ENCODE peak calls at places on chromosomes 12 and 14, in five cellular contexts. G is CD8-positive, alpha-beta T cell; J is hepatocyte; E is breast epithelium; X is astrocyte. H is an unnamed sample.

GRCh38 chr12:82082476-82082875 is 275.7 kb downstream of the CCDC59 start:
- DNase-seq in G (no peak), X (no peak), E (no peak), J (no peak), H (no peak)

GRCh38 chr14:95218472-95219193 is 61.3 kb upstream of the DICER1 start:
- DNase-seq in E (no peak), X (no peak), G (no peak), J (no peak), H (no peak)

GRCh38 chr12:128771681-128772080 is 52.1 kb downstream of the SLC15A4 start:
- DNase-seq in G (no peak), X (no peak), J (no peak), E (no peak), H (no peak)

GRCh38 chr12:45517360-45517759 is 212.1 kb upstream of the ARID2 start:
- DNase-seq in X (no peak), G (no peak), J (no peak), E (no peak), H (no peak)

GRCh38 chr12:117750657-117751056 is 218.1 kb downstream of the KSR2 start:
- DNase-seq in E (no peak), G (no peak), X (no peak), J (no peak), H (no peak)

GRCh38 chr12:110993425-110993824 is 73.0 kb upstream of the MYL2 start:
- DNase-seq in E (no peak), J (no peak), G (no peak), X (no peak), H (no peak)

GRCh38 chr14:103194256-103195045 is 71.2 kb downstream of the TNFAIP2 start:
- DNase-seq in E (no peak), X (peak; percentile 63), G (no peak), J (no peak), H (no peak)

GRCh38 chr14:97379091-97379531 is 581.9 kb downstream of the VRK1 start:
- DNase-seq in G (peak; percentile 48), E (no peak), X (no peak), J (no peak), H (peak; percentile 1)

GRCh38 chr14:82710257-82710841 is 1176.7 kb upstream of the SEL1L start:
- DNase-seq in J (peak; percentile 81), E (peak; percentile 59), G (no peak), X (peak; percentile 6), H (no peak)

GRCh38 chr12:26273811-26274210 is 78.4 kb downstream of the SSPN start:
- DNase-seq in J (no peak), X (no peak), E (no peak), G (no peak), H (no peak)

GRCh38 chr12:50085615-50085928 is 430 bp downstream of the SMARCD1 start:
- DNase-seq in J (no peak), G (no peak), E (no peak), X (no peak), H (no peak)

GRCh38 chr14:99950191-99950590 is 115.0 kb upstream of the EVL start:
- DNase-seq in J (no peak), E (no peak), X (peak; percentile 7), G (no peak), H (no peak)

GRCh38 chr14:85617799-85618198 is 87.9 kb downstream of the FLRT2 start:
- DNase-seq in J (no peak), X (no peak), G (no peak), E (no peak), H (no peak)

GRCh38 chr14:55052259-55052930 is 948 bp downstream of the MAPK1IP1L start:
- DNase-seq in J (peak; percentile 23), E (no peak), G (no peak), X (peak; percentile 40), H (no peak)

GRCh38 chr12:40099423-40099853 is 6.4 kb downstream of the SLC2A13 start:
- DNase-seq in G (no peak), X (no peak), E (no peak), J (peak; percentile 69), H (no peak)

GRCh38 chr12:2057041-2057792 is 4.4 kb downstream of the CACNA1C start:
- DNase-seq in E (no peak), G (no peak), X (no peak), J (peak; percentile 79), H (no peak)

GRCh38 chr14:89613260-89614008 is 196.4 kb upstream of the FOXN3 start:
- DNase-seq in J (no peak), E (no peak), G (no peak), X (no peak), H (no peak)

GRCh38 chr12:80761818-80762217 is 45.1 kb downstream of the MYF5 start:
- DNase-seq in J (peak; percentile 23), G (no peak), X (no peak), E (no peak), H (no peak)
- H3K27ac ChIP-seq in J (no peak overlapping the region), G (no peak overlapping the region), X (no peak overlapping the region), E (no peak overlapping the region), H (no peak overlapping the region)

GRCh38 chr14:21194597-21194996 is 38.7 kb upstream of the OR5AU1 start:
- DNase-seq in J (no peak), E (no peak), G (no peak), X (no peak), H (no peak)

GRCh38 chr14:21191261-21191808 is 35.5 kb upstream of the OR5AU1 start:
- DNase-seq in G (no peak), E (no peak), J (no peak), X (no peak), H (no peak)

GRCh38 chr14:21192447-21192822 is 36.6 kb upstream of the OR5AU1 start:
- DNase-seq in X (no peak), G (no peak), E (no peak), J (no peak), H (no peak)

GRCh38 chr14:21191809-21192446 is 36.1 kb upstream of the OR5AU1 start:
- DNase-seq in E (peak; percentile 59), G (peak; percentile 62), J (peak; percentile 82), X (no peak), H (peak; percentile 48)

GRCh38 chr14:21192875-21193535 is 37.1 kb upstream of the OR5AU1 start:
- DNase-seq in G (no peak), E (no peak), X (peak; percentile 27), J (no peak), H (no peak)
- H3K4me1 ChIP-seq in G (peaks cover 6% of the 10 kb centered on the region), E (no peaks in the 10 kb centered on the region), X (no peaks in the 10 kb centered on the region), J (no peaks in the 10 kb centered on the region), H (peaks cover 6% of the 10 kb centered on the region)

DNA sequence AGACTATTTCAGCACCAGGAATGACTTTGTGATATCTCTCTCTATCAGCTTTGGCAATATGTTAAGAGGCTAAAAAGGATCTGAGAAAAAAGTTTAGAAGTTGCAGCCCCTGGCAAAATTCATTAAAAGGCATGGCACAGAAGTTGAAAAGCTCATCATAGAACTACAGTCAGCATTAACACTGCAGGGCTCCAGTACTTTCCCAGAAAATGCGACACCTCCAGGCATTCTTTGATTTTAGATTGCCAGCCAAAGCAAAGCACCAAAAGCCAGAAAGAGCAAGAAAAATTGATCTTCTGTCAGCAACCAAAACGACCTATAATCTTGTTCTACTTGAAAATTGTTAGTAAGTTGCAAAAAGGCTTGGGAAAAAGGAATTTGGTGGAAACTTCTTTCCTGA is 713.5 kb downstream of the FSCB start:
- DNase-seq in E (no peak), J (no peak), X (no peak), G (no peak), H (no peak)
- H3K27me3 ChIP-seq in E (no peaks in the 10 kb centered on the region), J (no peaks in the 10 kb centered on the region), X (no peaks in the 10 kb centered on the region), G (no peaks in the 10 kb centered on the region), H (no peaks in the 10 kb centered on the region)

GRCh38 chr14:76531085-76531484 is 155.1 kb downstream of the ESRRB start:
- DNase-seq in X (no peak), G (no peak), J (no peak), E (no peak), H (no peak)

GRCh38 chr14:76531821-76532318 is 155.9 kb downstream of the ESRRB start:
- DNase-seq in E (no peak), J (no peak), G (no peak), X (no peak), H (no peak)
- H3K27ac ChIP-seq in E (no peak overlapping the region), J (no peak overlapping the region), G (no peak overlapping the region), X (no peak overlapping the region), H (no peak overlapping the region)

DNA sequence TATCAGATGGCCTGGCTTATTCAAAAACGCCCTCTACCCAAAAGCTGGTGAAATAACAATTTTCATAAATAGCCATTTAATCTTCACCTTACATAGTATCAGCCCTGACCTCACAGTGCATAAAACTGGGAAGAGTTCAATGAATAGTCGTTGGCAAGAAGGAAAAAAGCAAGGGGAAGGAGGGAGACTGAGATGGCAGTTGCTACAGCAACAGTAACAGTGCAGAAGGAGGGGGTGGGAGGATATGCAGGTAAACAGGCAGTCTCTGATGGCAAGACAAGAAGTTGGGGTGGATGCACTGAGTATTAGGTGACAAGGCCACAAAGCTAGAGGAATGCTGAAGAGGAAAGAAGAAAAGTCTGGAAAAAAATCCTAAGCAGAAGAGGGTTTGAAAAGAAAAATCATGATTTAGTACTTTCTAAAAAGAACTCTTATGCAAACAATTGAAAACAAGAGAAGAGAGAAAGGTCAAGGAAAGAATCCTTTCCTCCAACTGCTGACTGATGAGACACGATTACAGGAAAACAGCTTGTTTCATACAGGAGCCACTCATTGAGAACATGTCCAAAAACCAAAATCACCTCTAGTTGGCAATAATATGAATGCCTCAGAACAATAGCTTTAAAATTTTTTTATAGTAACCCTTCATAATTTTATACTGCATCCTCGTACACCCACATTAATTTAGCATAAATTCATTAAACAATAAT is 56.0 kb downstream of the DCAF5 start:
- DNase-seq in E (no peak), J (no peak), G (no peak), X (no peak), H (no peak)
- H3K4me1 ChIP-seq in E (no peaks in the 10 kb centered on the region), J (peaks cover 20% of the 10 kb centered on the region), G (no peaks in the 10 kb centered on the region), X (peaks cover 24% of the 10 kb centered on the region), H (no peaks in the 10 kb centered on the region)

GRCh38 chr12:54044425-54045093 is 9.1 kb upstream of the HOXC4 start:
- DNase-seq in E (no peak), J (no peak), G (no peak), X (no peak), H (no peak)
- H3K27me3 ChIP-seq in E (no peaks in the 10 kb centered on the region), J (peaks cover 92% of the 10 kb centered on the region), G (peaks cover 50% of the 10 kb centered on the region), X (peaks cover 93% of the 10 kb centered on the region), H (peaks cover 60% of the 10 kb centered on the region)

GRCh38 chr14:23910876-23911210 is 42.7 kb upstream of the DHRS4 start:
- DNase-seq in X (no peak), J (no peak), G (no peak), E (no peak), H (no peak)

GRCh38 chr14:23916446-23916845 is 37.1 kb upstream of the DHRS4 start:
- DNase-seq in E (no peak), X (no peak), J (no peak), G (no peak), H (no peak)

GRCh38 chr14:23916038-23916437 is 37.5 kb upstream of the DHRS4 start:
- DNase-seq in E (no peak), G (no peak), J (no peak), X (no peak), H (no peak)

GRCh38 chr14:23910081-23910875 is 43.3 kb upstream of the DHRS4 start:
- DNase-seq in E (no peak), X (peak; percentile 9), J (peak; percentile 68), G (no peak), H (no peak)

DNA sequence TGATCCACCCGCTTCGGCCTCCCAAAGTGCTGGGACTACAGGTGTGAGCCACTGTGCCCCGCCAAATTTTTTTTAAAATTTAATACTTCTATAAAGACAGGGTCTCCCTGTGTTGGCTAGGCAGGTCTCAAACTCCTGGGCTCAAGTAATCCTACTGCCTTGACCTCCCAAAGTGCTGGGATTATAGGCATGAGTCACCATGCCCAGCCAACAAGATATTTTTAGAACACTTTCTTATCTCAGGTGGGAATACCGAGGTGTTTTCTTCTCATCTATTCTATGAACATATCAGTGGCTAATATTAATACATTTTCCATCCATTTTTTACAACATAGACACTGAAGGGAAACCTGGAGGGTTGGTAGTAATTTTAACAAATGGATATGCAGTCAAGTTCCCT is 38.0 kb upstream of the DHRS4 start:
- DNase-seq in X (no peak), G (no peak), E (no peak), J (no peak), H (no peak)
- H3K27ac ChIP-seq in X (no peak overlapping the region), G (no peak overlapping the region), E (no peak overlapping the region), J (no peak overlapping the region), H (no peak overlapping the region)